ENCODE peak calls at places on chromosomes 6 and 20, in six cellular contexts. I is GM12891, F is HepG2, D is SK-N-SH, L is H1, A is GM12878. K is an unnamed sample.

GRCh38 chr20:2301164-2301622 is 5.4 kb downstream of the TGM3 start:
- DNase-seq in I (peak; percentile 52), F (peak; percentile 52), D (no peak), L (no peak), A (peak; percentile 89), K (peak; percentile 23)

GRCh38 chr20:1323256-1323655 is 5.7 kb downstream of the SDCBP2 start:
- DNase-seq in F (no peak), I (no peak), A (no peak), D (no peak), L (no peak), K (no peak)

GRCh38 chr20:37220796-37221195 is 40.8 kb downstream of the GHRH start:
- DNase-seq in D (peak; percentile 16), L (no peak), I (no peak), F (no peak), A (no peak), K (no peak)

GRCh38 chr20:36571564-36572504 is 1.6 kb upstream of the TGIF2 start:
- DNase-seq in D (no peak), I (no peak), L (peak; percentile 70), F (peak; percentile 73), A (no peak), K (no peak)

GRCh38 chr6:53065266-53066058 is at the start of gene FBXO9:
- DNase-seq in F (peak; percentile 58), I (peak; percentile 70), D (peak; percentile 92), A (no peak), L (peak; percentile 82), K (peak; percentile 67)

GRCh38 chr6:129675669-129676472 is 34.1 kb downstream of the ARHGAP18 start:
- DNase-seq in L (no peak), A (no peak), D (no peak), F (no peak), I (no peak), K (no peak)

GRCh38 chr6:107152633-107153032 is 37.3 kb upstream of the BEND3 start:
- DNase-seq in D (no peak), I (no peak), A (no peak), L (no peak), F (peak; percentile 87), K (no peak)

GRCh38 chr6:131792091-131792496 is 15.7 kb upstream of the ENPP1 start:
- DNase-seq in I (no peak), A (no peak), F (peak; percentile 42), D (no peak), L (no peak), K (no peak)

GRCh38 chr20:14235355-14235754 is 102.1 kb downstream of the FLRT3 start:
- DNase-seq in L (no peak), I (no peak), F (no peak), D (no peak), A (no peak), K (no peak)

GRCh38 chr6:6586671-6587526 is 1.6 kb upstream of the LY86 start:
- DNase-seq in D (no peak), L (no peak), I (no peak), A (peak; percentile 95), F (no peak), K (no peak)
- TF ChIP-seq TAF1 in D (no peak), L (no peak), I (peak; percentile 73), A (peak; percentile 76), F (no peak), K (no peak)

GRCh38 chr20:59232618-59233017 is 67.8 kb upstream of the EDN3 start:
- DNase-seq in I (no peak), L (no peak), F (no peak), A (no peak), D (no peak), K (no peak)
- TF ChIP-seq TAF1 in I (no peak), L (no peak), F (no peak), A (no peak), D (no peak), K (no peak)

GRCh38 chr6:108566406-108566805 is 5.7 kb downstream of the FOXO3 start:
- DNase-seq in I (no peak), F (no peak), A (no peak), D (no peak), L (no peak), K (no peak)

GRCh38 chr6:108565091-108565766 is 4.5 kb downstream of the FOXO3 start:
- DNase-seq in F (no peak), L (no peak), A (peak; percentile 90), I (peak; percentile 24), D (no peak), K (no peak)

GRCh38 chr6:108568101-108568500 is 7.4 kb downstream of the FOXO3 start:
- DNase-seq in I (no peak), L (no peak), D (no peak), F (no peak), A (no peak), K (no peak)

GRCh38 chr6:108564178-108564577 is 3.5 kb downstream of the FOXO3 start:
- DNase-seq in A (no peak), I (no peak), D (no peak), L (no peak), F (no peak), K (no peak)

DNA sequence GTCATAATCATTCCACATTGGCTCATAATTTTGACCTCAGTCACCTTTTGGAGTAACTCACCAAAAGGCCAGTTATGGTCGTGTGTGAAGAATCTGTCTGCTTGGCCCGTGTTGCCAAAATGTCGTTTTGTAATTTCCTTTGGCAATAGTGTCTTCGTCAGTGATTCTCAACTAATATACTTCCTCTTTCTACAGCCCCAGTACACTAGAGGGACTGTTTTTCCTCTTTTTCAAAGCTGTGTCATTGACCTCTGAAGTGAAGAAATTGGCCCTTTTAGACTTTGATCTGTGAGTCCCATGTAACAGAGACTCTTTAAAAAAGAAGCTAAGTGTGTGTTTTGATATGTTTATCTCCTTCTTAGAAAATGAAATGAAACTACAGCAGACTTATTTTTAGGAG is 5.2 kb downstream of the FOXO3 start:
- DNase-seq in A (no peak), L (no peak), F (peak; percentile 81), D (no peak), I (no peak), K (no peak)
- TF ChIP-seq TAF1 in A (no peak), L (no peak), F (no peak), D (no peak), I (no peak), K (no peak)

DNA sequence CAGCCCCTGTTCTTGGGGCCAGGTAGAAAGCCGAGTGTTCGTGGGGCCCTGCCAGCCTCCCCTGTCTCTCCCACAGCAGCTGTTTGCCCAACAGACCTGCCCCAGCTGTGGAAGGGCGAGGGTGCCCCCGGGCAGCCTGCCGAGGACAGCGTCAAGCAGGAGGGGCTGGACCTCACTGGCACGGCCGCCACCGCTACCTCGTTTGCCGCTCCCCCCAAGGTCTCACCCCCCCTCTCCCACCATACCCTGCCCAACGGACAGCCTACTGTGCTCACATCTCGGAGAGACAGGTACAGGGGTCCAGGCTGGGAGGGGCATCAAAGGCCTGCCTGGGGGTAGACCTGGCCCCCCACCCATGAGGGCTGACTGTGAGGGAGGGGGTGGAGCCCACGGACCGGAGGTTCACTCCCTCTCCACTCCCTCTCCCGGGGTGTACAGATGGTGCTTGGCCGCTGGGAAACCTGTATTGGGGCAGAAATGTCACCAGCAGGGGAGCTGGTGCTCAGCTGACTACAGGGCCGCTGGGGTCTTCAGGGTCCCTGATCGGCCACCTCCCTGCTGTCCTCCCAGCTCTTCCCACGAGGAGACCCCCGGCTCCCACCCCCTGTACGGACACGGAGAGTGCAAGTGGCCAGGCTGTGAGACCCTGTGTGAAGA is 41.2 kb downstream of the FOXP4 start:
- DNase-seq in F (no peak), D (peak; percentile 62), I (no peak), A (no peak), L (no peak), K (no peak)
- TF ChIP-seq TAF1 in F (no peak), D (no peak), I (no peak), A (no peak), L (no peak), K (no peak)

DNA sequence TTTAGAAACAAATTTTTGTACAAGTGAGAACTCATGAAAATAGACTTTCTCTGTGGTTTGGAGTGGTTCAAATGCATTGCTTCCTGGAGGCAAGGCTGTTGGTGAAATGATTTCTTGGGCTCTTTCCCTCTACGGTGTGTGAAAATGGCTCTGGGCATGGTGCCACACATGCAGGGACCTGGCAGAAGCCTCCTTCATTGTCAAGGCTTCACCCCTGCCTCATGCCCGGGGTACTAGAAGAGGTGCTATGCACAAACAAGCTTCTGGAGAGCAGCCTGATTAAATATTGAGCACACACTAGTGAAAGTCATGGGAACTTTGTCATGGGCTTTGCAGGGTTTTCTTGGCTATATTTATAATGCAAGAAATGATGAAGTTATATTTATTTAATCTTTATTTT is 20.8 kb downstream of the C6orf89 start:
- DNase-seq in A (no peak), D (no peak), F (no peak), I (no peak), L (no peak), K (no peak)
- TF ChIP-seq TAF1 in A (no peak), D (no peak), F (no peak), I (no peak), L (no peak), K (no peak)

DNA sequence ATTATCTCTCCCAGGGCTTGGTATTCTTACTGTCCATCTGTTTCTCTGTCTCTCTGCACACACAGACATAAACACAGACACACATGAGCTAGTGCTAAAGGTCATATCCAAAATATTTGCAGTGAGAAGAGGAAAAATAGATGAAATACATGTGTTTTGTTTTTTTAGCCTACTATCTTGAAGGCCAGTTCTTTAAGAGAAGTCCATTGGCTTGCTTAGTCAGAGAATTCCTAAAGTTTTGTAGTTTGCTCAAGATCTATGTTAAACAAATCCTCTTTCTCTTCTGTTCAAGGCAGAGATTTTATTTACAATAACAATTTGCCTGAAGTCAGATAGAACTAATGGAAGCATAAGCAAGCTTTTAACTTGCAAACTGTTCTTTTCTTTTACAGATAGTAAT is 120.0 kb upstream of the AKIRIN2 start:
- DNase-seq in F (peak; percentile 92), L (no peak), A (no peak), I (no peak), D (no peak), K (no peak)
- TF ChIP-seq TAF1 in F (no peak), L (no peak), A (no peak), I (no peak), D (no peak), K (no peak)